ENCODE peak calls at places on chromosomes 7 and 10, in eight cellular contexts. W, X, H, C, J, R, Q and I are unnamed samples. For H3K4me1, the result is how much of the 10 kb centered on the place peaks cover.

GRCh38 chr10:110946496-110946895 is 27.1 kb downstream of the SHOC2 start:
- DNase-seq in C (no peak), W (no peak), Q (no peak), J (no peak), X (no peak), H (no peak), R (no peak), I (no peak)

GRCh38 chr10:9992656-9993055 is 1025.0 kb upstream of the CELF2 start:
- DNase-seq in C (no peak), H (no peak), J (no peak), Q (no peak), W (no peak), X (no peak), R (no peak), I (no peak)

GRCh38 chr10:103789771-103790201 is 65.6 kb downstream of the SH3PXD2A start:
- DNase-seq in X (peak), W (no peak), R (no peak), C (no peak), H (no peak), J (no peak), Q (no peak), I (no peak)

GRCh38 chr10:100728928-100729876 is 16.2 kb upstream of the PAX2 start:
- DNase-seq in H (no peak), C (no peak), X (peak), J (no peak), R (peak), W (no peak), Q (no peak), I (peak)

GRCh38 chr10:117339569-117339968 is 35.7 kb downstream of the PDZD8 start:
- DNase-seq in Q (no peak), J (no peak), C (no peak), H (no peak), W (no peak), R (no peak), X (no peak), I (no peak)

GRCh38 chr7:44100458-44101303 is 3.5 kb upstream of the AEBP1 start:
- DNase-seq in Q (no peak), C (peak), R (no peak), H (no peak), J (no peak), X (no peak), W (no peak), I (peak)

GRCh38 chr7:117472335-117472734 is 7.5 kb upstream of the CFTR start:
- DNase-seq in W (no peak), X (no peak), J (no peak), Q (no peak), H (no peak), C (no peak), R (no peak), I (no peak)

GRCh38 chr10:84230359-84230758 is 5.0 kb upstream of the LRIT2 start:
- DNase-seq in Q (no peak), X (no peak), C (no peak), R (no peak), H (no peak), W (no peak), J (no peak), I (no peak)

GRCh38 chr10:49748006-49748405 is 14.1 kb downstream of the OGDHL start:
- DNase-seq in R (no peak), X (no peak), W (peak), H (no peak), J (no peak), Q (no peak), C (no peak), I (no peak)

DNA sequence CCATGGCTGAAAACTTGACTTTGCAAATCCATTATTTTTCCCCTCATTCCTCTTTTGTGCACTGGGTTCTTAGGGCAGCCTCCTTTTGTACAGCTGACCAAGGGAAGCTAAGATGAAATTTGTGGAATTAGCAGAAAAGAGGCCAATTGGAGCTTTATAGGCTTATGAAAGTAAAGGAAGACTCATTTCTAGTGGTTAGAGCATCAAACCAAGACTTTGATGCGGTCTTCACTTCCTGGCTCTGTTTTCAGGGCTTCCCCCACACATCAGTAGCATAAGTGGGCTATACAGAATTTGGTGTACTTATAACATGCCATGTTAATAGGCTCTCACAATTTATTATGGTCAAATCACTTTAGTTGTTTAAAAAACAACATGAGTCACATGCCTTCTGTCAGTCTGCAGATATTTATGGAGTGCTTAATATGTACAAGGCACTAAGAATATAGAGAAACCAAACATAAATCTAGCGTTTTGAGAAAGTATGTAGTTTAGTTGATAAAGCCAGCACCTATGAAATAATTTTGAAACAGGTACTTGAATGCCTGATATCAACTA is 5.7 kb downstream of the AUTS2 start:
- DNase-seq in X (no peak), Q (no peak), H (no peak), J (no peak), W (no peak), C (no peak), R (no peak), I (no peak)
- H3K4me1 ChIP-seq in X (under half), Q (under half), H (under half), J (under half), W (under half), C (under half), R (under half), I (under half)

GRCh38 chr10:129965418-129965793 is 1.3 kb upstream of the EBF3 start:
- DNase-seq in J (no peak), W (no peak), Q (no peak), C (no peak), X (no peak), R (no peak), H (no peak), I (no peak)
- H3K4me1 ChIP-seq in J (under half), W (half or more), Q (under half), C (under half), X (under half), R (under half), H (under half), I (under half)

GRCh38 chr10:112959207-112959838 is 9.3 kb downstream of the TCF7L2 start:
- DNase-seq in H (no peak), J (no peak), Q (no peak), W (no peak), R (no peak), C (peak), X (no peak), I (no peak)

GRCh38 chr10:112963835-112964234 is 13.8 kb downstream of the TCF7L2 start:
- DNase-seq in H (no peak), Q (no peak), X (no peak), W (no peak), R (no peak), J (no peak), C (no peak), I (no peak)

GRCh38 chr10:112960151-112960681 is 10.2 kb downstream of the TCF7L2 start:
- DNase-seq in R (no peak), C (peak), W (no peak), J (no peak), H (no peak), X (no peak), Q (no peak), I (no peak)

GRCh38 chr10:112962343-112962742 is 12.3 kb downstream of the TCF7L2 start:
- DNase-seq in C (no peak), Q (no peak), X (no peak), W (no peak), H (no peak), J (no peak), R (no peak), I (no peak)

DNA sequence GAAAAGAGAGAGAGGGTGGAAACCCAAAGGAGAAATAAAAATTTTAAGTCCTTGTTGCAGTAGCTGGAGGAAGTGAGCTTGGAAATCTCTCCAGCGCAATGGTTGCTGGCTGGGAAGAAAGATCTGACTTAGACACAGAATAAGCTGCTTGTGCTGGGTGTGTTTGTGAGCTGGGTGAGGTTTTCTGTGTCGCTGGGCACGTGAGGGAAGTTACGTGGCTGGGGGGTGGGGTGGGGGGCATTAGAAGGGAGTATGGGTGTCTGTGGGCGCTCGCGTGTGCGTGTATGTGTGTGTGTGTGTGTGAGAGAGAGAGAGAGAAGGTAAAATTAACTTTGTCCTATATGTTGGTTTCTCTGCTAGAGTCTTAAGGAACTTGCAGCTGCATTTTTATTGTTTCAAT is 11.6 kb downstream of the TCF7L2 start:
- DNase-seq in Q (no peak), X (no peak), W (no peak), C (no peak), H (no peak), J (no peak), R (no peak), I (no peak)
- H3K4me1 ChIP-seq in Q (under half), X (under half), W (under half), C (half or more), H (under half), J (under half), R (under half), I (under half)

GRCh38 chr10:123318516-123318915 is 164.3 kb downstream of the BUB3 start:
- DNase-seq in Q (no peak), X (no peak), H (no peak), W (no peak), J (no peak), R (no peak), C (no peak), I (no peak)
- H3K4me1 ChIP-seq in Q (under half), X (under half), H (under half), W (under half), J (under half), R (under half), C (under half), I (under half)

DNA sequence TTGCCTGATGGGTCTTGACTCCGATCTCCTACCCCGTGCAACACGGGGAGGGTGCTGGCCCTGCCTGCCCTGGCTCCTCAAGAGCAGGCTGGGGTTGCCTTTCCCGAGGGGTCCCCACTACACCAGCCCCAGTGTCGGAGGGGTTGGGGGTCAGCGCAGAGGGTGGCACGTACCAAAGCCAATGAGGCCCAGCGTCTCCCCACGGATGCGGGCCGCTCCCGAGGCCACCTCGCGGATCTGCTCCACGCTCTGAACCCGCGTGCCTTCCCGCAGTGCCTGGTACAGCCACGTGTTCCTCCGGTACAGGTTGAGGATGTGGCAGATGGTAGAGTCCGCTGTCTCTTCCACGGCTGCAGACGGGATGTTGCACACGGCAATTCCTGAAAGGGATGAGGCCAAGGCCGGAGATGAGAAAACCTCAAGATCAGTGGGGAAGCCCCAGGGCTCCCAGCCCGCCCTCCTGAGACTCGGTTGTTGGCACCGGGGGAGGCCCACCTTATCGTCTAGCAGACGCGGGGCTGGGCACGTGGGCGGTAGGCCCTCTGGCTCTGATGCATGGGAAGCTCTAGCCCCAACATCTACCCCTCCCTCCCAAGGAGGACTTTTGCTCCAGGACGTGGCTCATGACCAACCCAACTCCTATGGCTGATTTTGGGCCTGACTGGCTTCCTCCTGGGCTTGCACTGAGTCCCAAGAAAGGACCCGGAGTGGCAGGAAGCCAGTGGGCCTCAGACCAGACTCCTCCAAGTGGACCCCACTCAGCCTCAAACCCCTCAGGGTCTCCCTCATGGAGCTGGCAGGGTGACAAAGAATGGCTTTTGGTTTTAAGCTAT is 56.1 kb downstream of the ZRANB1 start:
- DNase-seq in Q (no peak), J (peak), H (no peak), R (no peak), C (no peak), W (peak), X (peak), I (peak)
- H3K4me1 ChIP-seq in Q (under half), J (under half), H (under half), R (under half), C (under half), W (under half), X (under half), I (under half)

GRCh38 chr10:114521250-114521649 is 116.9 kb upstream of the AFAP1L2 start:
- DNase-seq in Q (no peak), C (no peak), W (no peak), J (no peak), R (no peak), H (no peak), X (no peak), I (no peak)
- H3K4me1 ChIP-seq in Q (half or more), C (under half), W (under half), J (under half), R (under half), H (under half), X (under half), I (under half)